ENCODE peak calls at places on chromosomes 12 and 14, in six cellular contexts. One of them, this sample, is unnamed.
A peak's percentile ranks its signal among the peaks of the same experiment; 100 is the strongest.

GRCh38 chr12:123621619-123622530 is 11.6 kb downstream of the EIF2B1 start:
- DNase-seq in GM23338: no peak
- DNase-seq in HCT116: no peak
- DNase-seq in H1: no peak
- DNase-seq in SK-N-SH: no peak
- DNase-seq in stomach: no peak
- DNase-seq in this sample: no peak

GRCh38 chr14:38078393-38078792 is 129.3 kb upstream of the SSTR1 start:
- DNase-seq in GM23338: no peak
- DNase-seq in SK-N-SH: no peak
- DNase-seq in H1: no peak
- DNase-seq in stomach: peak; percentile 30
- DNase-seq in HCT116: no peak
- DNase-seq in this sample: no peak

GRCh38 chr14:103732868-103733626 is 17.4 kb downstream of the ZFYVE21 start:
- DNase-seq in H1: no peak
- DNase-seq in stomach: no peak
- DNase-seq in SK-N-SH: no peak
- DNase-seq in HCT116: no peak
- DNase-seq in GM23338: no peak
- DNase-seq in this sample: no peak

GRCh38 chr12:58967551-58967950 is 47.2 kb upstream of the LRIG3 start:
- DNase-seq in stomach: no peak
- DNase-seq in GM23338: no peak
- DNase-seq in SK-N-SH: no peak
- DNase-seq in HCT116: no peak
- DNase-seq in H1: no peak
- DNase-seq in this sample: no peak

GRCh38 chr14:72965249-72965648 is 39.0 kb downstream of the DCAF4 start:
- DNase-seq in stomach: no peak
- DNase-seq in GM23338: no peak
- DNase-seq in HCT116: no peak
- DNase-seq in SK-N-SH: no peak
- DNase-seq in H1: no peak
- DNase-seq in this sample: no peak

GRCh38 chr14:26729851-26730250 is 132.0 kb upstream of the NOVA1 start:
- DNase-seq in H1: no peak
- DNase-seq in GM23338: no peak
- DNase-seq in SK-N-SH: no peak
- DNase-seq in stomach: no peak
- DNase-seq in HCT116: no peak
- DNase-seq in this sample: no peak

GRCh38 chr14:54627718-54628345 is 60.9 kb downstream of the SAMD4A start:
- DNase-seq in GM23338: peak; percentile 70
- DNase-seq in stomach: no peak
- DNase-seq in SK-N-SH: peak; percentile 40
- DNase-seq in HCT116: no peak
- DNase-seq in H1: no peak
- DNase-seq in this sample: no peak

GRCh38 chr12:88035271-88035906 is 6.2 kb upstream of the C12orf50 start:
- DNase-seq in HCT116: peak; percentile 68
- DNase-seq in H1: peak; percentile 47
- DNase-seq in stomach: peak; percentile 87
- DNase-seq in GM23338: peak; percentile 87
- DNase-seq in SK-N-SH: peak; percentile 91
- DNase-seq in this sample: peak; percentile 83

GRCh38 chr12:68568878-68569569 is 41.7 kb upstream of the RAP1B start:
- DNase-seq in GM23338: no peak
- DNase-seq in stomach: no peak
- DNase-seq in HCT116: no peak
- DNase-seq in SK-N-SH: no peak
- DNase-seq in H1: no peak
- DNase-seq in this sample: no peak

GRCh38 chr12:132824053-132824452 is 4.6 kb downstream of the GOLGA3 start:
- DNase-seq in GM23338: no peak
- DNase-seq in HCT116: no peak
- DNase-seq in H1: no peak
- DNase-seq in SK-N-SH: no peak
- DNase-seq in stomach: no peak
- DNase-seq in this sample: no peak

GRCh38 chr14:105067140-105067968 is 2.1 kb upstream of the GPR132 start:
- DNase-seq in HCT116: no peak
- DNase-seq in stomach: no peak
- DNase-seq in H1: no peak
- DNase-seq in GM23338: no peak
- DNase-seq in SK-N-SH: no peak
- DNase-seq in this sample: no peak

GRCh38 chr12:122081108-122081696 is 2.6 kb downstream of the MLXIP start:
- DNase-seq in stomach: no peak
- DNase-seq in HCT116: no peak
- DNase-seq in SK-N-SH: no peak
- DNase-seq in H1: no peak
- DNase-seq in GM23338: no peak
- DNase-seq in this sample: no peak

GRCh38 chr12:50788562-50788961 is 24.7 kb downstream of the ATF1 start:
- DNase-seq in H1: no peak
- DNase-seq in stomach: no peak
- DNase-seq in GM23338: no peak
- DNase-seq in HCT116: no peak
- DNase-seq in SK-N-SH: no peak
- DNase-seq in this sample: no peak

GRCh38 chr12:29552324-29552927 is 54.9 kb upstream of the OVCH1 start:
- DNase-seq in GM23338: peak; percentile 76
- DNase-seq in HCT116: peak; percentile 22
- DNase-seq in SK-N-SH: peak; percentile 60
- DNase-seq in H1: peak; percentile 13
- DNase-seq in stomach: peak; percentile 74
- DNase-seq in this sample: peak; percentile 21

GRCh38 chr12:62335057-62335456 is 74.9 kb downstream of the USP15 start:
- DNase-seq in H1: no peak
- DNase-seq in SK-N-SH: no peak
- DNase-seq in stomach: no peak
- DNase-seq in GM23338: no peak
- DNase-seq in HCT116: no peak
- DNase-seq in this sample: no peak

GRCh38 chr12:123850246-123851134 is 88.4 kb downstream of the DNAH10 start:
- DNase-seq in stomach: no peak
- DNase-seq in SK-N-SH: no peak
- DNase-seq in GM23338: no peak
- DNase-seq in HCT116: no peak
- DNase-seq in H1: no peak
- DNase-seq in this sample: no peak

GRCh38 chr12:11794751-11795150 is 145.3 kb downstream of the ETV6 start:
- DNase-seq in SK-N-SH: no peak
- DNase-seq in GM23338: no peak
- DNase-seq in H1: no peak
- DNase-seq in HCT116: no peak
- DNase-seq in stomach: no peak
- DNase-seq in this sample: no peak

GRCh38 chr12:11795192-11795909 is 145.9 kb downstream of the ETV6 start:
- DNase-seq in GM23338: no peak
- DNase-seq in HCT116: peak; percentile 18
- DNase-seq in SK-N-SH: no peak
- DNase-seq in H1: no peak
- DNase-seq in stomach: no peak
- DNase-seq in this sample: no peak

GRCh38 chr12:11794311-11794710 is 144.8 kb downstream of the ETV6 start:
- DNase-seq in SK-N-SH: no peak
- DNase-seq in GM23338: no peak
- DNase-seq in stomach: no peak
- DNase-seq in HCT116: no peak
- DNase-seq in H1: no peak
- DNase-seq in this sample: peak; percentile 45

GRCh38 chr12:11797317-11797913 is 147.9 kb downstream of the ETV6 start:
- DNase-seq in SK-N-SH: no peak
- DNase-seq in GM23338: no peak
- DNase-seq in HCT116: no peak
- DNase-seq in H1: no peak
- DNase-seq in stomach: peak; percentile 37
- DNase-seq in this sample: no peak

DNA sequence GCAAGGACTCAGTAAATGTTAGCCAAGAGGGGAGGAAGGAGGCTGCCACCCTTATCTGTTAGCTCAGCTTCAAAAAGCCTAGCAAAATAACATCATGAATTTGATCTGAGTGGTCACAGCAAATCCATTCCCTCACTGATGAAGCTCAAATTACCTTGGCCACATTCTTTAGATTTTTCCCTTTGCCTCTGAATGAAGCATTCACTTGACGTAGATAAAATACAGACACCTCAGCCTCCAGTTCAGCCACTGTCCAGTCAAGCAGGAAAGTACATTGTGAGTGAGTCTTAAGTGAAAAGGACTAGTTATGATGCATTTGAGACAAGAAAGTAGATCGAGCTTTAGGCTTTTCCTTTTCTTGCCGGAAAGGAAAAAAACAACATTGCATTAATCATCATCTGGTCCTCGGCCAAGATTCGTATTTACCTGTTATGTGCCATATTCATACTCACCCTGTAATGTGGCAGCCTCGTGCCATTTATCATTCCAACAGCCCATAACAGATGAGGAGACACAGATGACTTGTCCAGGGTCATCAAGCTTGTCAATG is 146.5 kb downstream of the ETV6 start:
- DNase-seq in H1: no peak
- DNase-seq in stomach: no peak
- DNase-seq in HCT116: peak; percentile 64
- DNase-seq in GM23338: peak; percentile 59
- DNase-seq in SK-N-SH: no peak
- DNase-seq in this sample: no peak
- H3K27ac ChIP-seq in H1: no peak overlapping the region
- H3K27ac ChIP-seq in stomach: peak overlapping the region; percentile 8
- H3K27ac ChIP-seq in HCT116: peak overlapping the region; percentile 72
- H3K27ac ChIP-seq in GM23338: no peak overlapping the region
- H3K27ac ChIP-seq in SK-N-SH: peak overlapping the region; percentile 74
- H3K27ac ChIP-seq in this sample: peak overlapping the region; percentile 82

DNA sequence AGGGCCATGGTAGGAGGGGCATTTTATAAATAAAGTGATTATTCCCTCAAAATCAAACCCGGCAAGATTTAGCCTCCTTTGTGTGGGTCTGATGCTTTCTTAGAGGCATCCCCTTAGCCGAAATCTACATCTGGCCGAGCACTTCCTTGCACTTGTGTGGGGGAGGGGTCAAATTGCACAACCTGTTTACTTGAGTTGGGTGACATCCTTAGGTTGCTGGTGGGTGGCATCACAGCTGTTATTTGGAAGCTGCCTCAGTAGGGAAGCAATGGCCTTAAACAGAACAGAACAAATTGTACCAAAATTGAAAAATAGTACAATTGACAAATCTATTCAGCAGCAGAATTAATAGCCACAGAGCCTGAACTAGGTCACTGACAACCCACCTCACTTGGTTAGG is 546.1 kb downstream of the SNAPC1 start:
- DNase-seq in SK-N-SH: no peak
- DNase-seq in H1: no peak
- DNase-seq in GM23338: peak; percentile 15
- DNase-seq in stomach: no peak
- DNase-seq in HCT116: no peak
- DNase-seq in this sample: no peak
- H3K4me1 ChIP-seq in SK-N-SH: no peaks in the 10 kb centered on the region
- H3K4me1 ChIP-seq in H1: peaks cover 6% of the 10 kb centered on the region
- H3K4me1 ChIP-seq in GM23338: no peaks in the 10 kb centered on the region
- H3K4me1 ChIP-seq in stomach: no peaks in the 10 kb centered on the region
- H3K4me1 ChIP-seq in HCT116: no peaks in the 10 kb centered on the region
- H3K4me1 ChIP-seq in this sample: no peaks in the 10 kb centered on the region

GRCh38 chr12:92304335-92305066 is 158.9 kb upstream of the BTG1 start:
- DNase-seq in H1: no peak
- DNase-seq in GM23338: peak; percentile 46
- DNase-seq in SK-N-SH: no peak
- DNase-seq in stomach: no peak
- DNase-seq in HCT116: no peak
- DNase-seq in this sample: no peak
- TF ChIP-seq POLR2AphosphoS5 in H1: no peak
- TF ChIP-seq POLR2AphosphoS5 in GM23338: no peak
- TF ChIP-seq POLR2AphosphoS5 in SK-N-SH: no peak
- TF ChIP-seq POLR2AphosphoS5 in stomach: no peak
- TF ChIP-seq POLR2AphosphoS5 in HCT116: no peak
- TF ChIP-seq POLR2AphosphoS5 in this sample: no peak

DNA sequence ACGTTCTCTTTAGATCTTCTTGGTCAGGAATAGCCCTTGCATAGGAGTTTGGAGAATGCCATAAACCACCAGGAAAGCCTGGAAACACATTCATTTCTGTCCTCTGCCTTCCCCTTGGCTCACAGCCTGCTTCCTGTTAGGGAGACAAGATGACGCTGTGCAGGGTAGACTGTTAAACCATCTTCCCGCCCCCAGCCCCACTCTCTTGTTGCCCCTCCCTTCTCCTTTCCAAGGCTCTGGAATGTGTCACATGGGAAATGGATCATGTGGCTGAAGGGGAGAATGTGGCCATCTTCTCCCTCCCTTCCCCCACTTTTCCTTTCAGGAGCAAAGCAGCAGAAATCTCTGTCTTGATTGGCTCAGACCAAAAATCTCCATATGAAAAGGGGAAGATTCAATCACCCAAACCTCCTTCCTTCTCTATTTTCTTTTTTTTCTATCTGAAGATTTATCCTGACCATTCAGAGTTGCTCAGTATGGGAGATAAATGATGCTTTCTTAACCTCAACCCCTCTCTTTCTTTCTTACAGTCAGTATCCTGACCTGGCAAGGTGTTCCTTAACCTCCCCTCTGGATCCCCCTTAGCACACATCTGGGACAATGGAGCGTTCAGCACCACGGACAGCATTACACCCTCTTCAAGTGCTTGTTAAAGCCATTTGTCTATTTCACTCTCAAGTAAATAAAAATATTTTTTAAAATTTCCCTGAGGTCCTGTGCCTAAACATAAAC is 11.4 kb downstream of the GPR19 start:
- DNase-seq in stomach: no peak
- DNase-seq in GM23338: peak; percentile 99
- DNase-seq in HCT116: no peak
- DNase-seq in H1: peak; percentile 85
- DNase-seq in SK-N-SH: peak; percentile 75
- DNase-seq in this sample: no peak
- H3K27ac ChIP-seq in stomach: no peak overlapping the region
- H3K27ac ChIP-seq in GM23338: peak overlapping the region; percentile 85
- H3K27ac ChIP-seq in HCT116: no peak overlapping the region
- H3K27ac ChIP-seq in H1: peak overlapping the region; percentile 81
- H3K27ac ChIP-seq in SK-N-SH: no peak overlapping the region
- H3K27ac ChIP-seq in this sample: no peak overlapping the region

This sample was measured in breast epithelium.